ENCODE peak calls at places on chromosomes 3 and 15, in four cellular contexts. S is T-helper 2 cell; C is mesothelial cell of epicardium; H is activated CD4-positive, alpha-beta T cell treated with anti-CD3 and anti-CD28 coated beads, Interleukin-2, amount 10 ng/mL, durations not matched to agents 7 days and 5 days. G is an unnamed sample.
A peak's percentile ranks its signal among the peaks of the same experiment; 100 is the strongest.

GRCh38 chr3:38306941-38307340 is 24.8 kb downstream of the SLC22A14 start:
- DNase-seq in S (no peak), C (no peak), H (no peak), G (no peak)

GRCh38 chr3:463793-464192 is 267.2 kb downstream of the CHL1 start:
- DNase-seq in S (no peak), H (no peak), C (no peak), G (no peak)

GRCh38 chr3:156175570-156175969 is 55.2 kb downstream of the KCNAB1 start:
- DNase-seq in C (no peak), S (no peak), H (no peak), G (no peak)

GRCh38 chr15:87570186-87570585 is 686.4 kb downstream of the NTRK3 start:
- DNase-seq in H (no peak), C (no peak), S (peak; percentile 26), G (no peak)

GRCh38 chr15:94080416-94080815 is 150.9 kb upstream of the MCTP2 start:
- DNase-seq in S (no peak), H (no peak), C (no peak), G (no peak)

GRCh38 chr3:106183762-106184391 is 315.1 kb upstream of the CBLB start:
- DNase-seq in C (no peak), S (no peak), H (no peak), G (no peak)

GRCh38 chr3:179373938-179374337 is 26.4 kb downstream of the MFN1 start:
- DNase-seq in H (no peak), S (peak; percentile 4), C (no peak), G (no peak)

GRCh38 chr3:79973917-79974595 is 206.3 kb upstream of the ROBO1 start:
- DNase-seq in C (no peak), H (no peak), S (no peak), G (no peak)

GRCh38 chr3:31654998-31655397 is 122.3 kb downstream of the STT3B start:
- DNase-seq in H (no peak), S (no peak), C (no peak), G (no peak)

GRCh38 chr15:77688270-77689058 is 55.8 kb upstream of the LINGO1 start:
- DNase-seq in H (no peak), C (no peak), S (no peak), G (no peak)

GRCh38 chr15:36959746-36960145 is 140.6 kb downstream of the MEIS2 start:
- DNase-seq in S (no peak), H (no peak), C (no peak), G (no peak)

GRCh38 chr3:195549931-195550519 is 6.9 kb upstream of the PPP1R2 start:
- DNase-seq in C (no peak), H (peak; percentile 89), S (peak; percentile 92), G (no peak)

GRCh38 chr3:65867463-65868210 is 171.1 kb downstream of the MAGI1 start:
- DNase-seq in H (no peak), C (no peak), S (no peak), G (no peak)

G was measured in GDM1.